ENCODE peak calls at places on chromosome 13, in seven cellular contexts. F is GM23338, M is adrenal gland, C is left ventricle myocardium inferior, A is uterus, D is body of pancreas, R is fibroblast of mammary gland. I is an unnamed sample.

GRCh38 chr13:113548778-113549621 is 35.6 kb upstream of the TFDP1 start:
- DNase-seq in F (no peak), C (no peak), D (peak; percentile 7), R (no peak), M (peak; percentile 66), A (no peak), I (peak; percentile 83)

GRCh38 chr13:33184530-33184929 is 101.0 kb downstream of the STARD13 start:
- DNase-seq in A (no peak), D (no peak), M (no peak), R (no peak), F (no peak), C (no peak), I (no peak)

GRCh38 chr13:46100191-46100877 is 4.5 kb downstream of the CPB2 start:
- DNase-seq in A (no peak), C (no peak), M (no peak), D (no peak), F (no peak), R (peak; percentile 20), I (no peak)

GRCh38 chr13:79880820-79881219 is 399.9 kb downstream of the NDFIP2 start:
- DNase-seq in M (no peak), F (no peak), A (no peak), D (no peak), C (no peak), R (no peak), I (no peak)

GRCh38 chr13:27919934-27920676 is at the start of gene PDX1:
- DNase-seq in R (no peak), A (no peak), F (peak; percentile 83), C (peak; percentile 27), D (peak; percentile 89), M (no peak), I (peak; percentile 38)

GRCh38 chr13:92677571-92677970 is 549.0 kb upstream of the GPC6 start:
- DNase-seq in F (peak; percentile 16), M (no peak), D (no peak), A (no peak), C (no peak), R (no peak), I (no peak)

GRCh38 chr13:106981050-106981449 is 413.1 kb upstream of the ARGLU1 start:
- DNase-seq in M (no peak), D (no peak), A (no peak), R (no peak), C (no peak), F (no peak), I (no peak)

GRCh38 chr13:38452656-38453055 is 103.0 kb downstream of the UFM1 start:
- DNase-seq in C (no peak), D (no peak), M (no peak), A (no peak), R (no peak), F (no peak), I (no peak)

GRCh38 chr13:27921961-27922910 is 2.4 kb downstream of the PDX1 start:
- DNase-seq in F (peak; percentile 54), A (no peak), C (no peak), M (no peak), R (no peak), D (no peak), I (no peak)

GRCh38 chr13:50227356-50227755 is 212.1 kb downstream of the KCNRG start:
- DNase-seq in C (no peak), D (no peak), M (no peak), F (no peak), A (no peak), R (no peak), I (no peak)

GRCh38 chr13:34044041-34044440 is 226.1 kb downstream of the RFC3 start:
- DNase-seq in A (no peak), R (no peak), M (no peak), D (no peak), C (no peak), F (no peak), I (no peak)

GRCh38 chr13:89763011-89763410 is 1584.5 kb upstream of the MIR17HG start:
- DNase-seq in C (no peak), D (no peak), F (no peak), R (no peak), M (no peak), A (no peak), I (no peak)

GRCh38 chr13:98657506-98658085 is 80.7 kb upstream of the STK24 start:
- DNase-seq in C (no peak), F (no peak), D (no peak), M (no peak), R (peak; percentile 36), A (no peak), I (no peak)

GRCh38 chr13:40146586-40147240 is 491.3 kb downstream of the COG6 start:
- DNase-seq in C (no peak), A (no peak), R (no peak), D (no peak), M (no peak), F (no peak), I (no peak)

GRCh38 chr13:48580185-48580803 is 47.4 kb upstream of the RCBTB2 start:
- DNase-seq in M (peak; percentile 94), F (peak; percentile 84), R (peak; percentile 71), A (peak; percentile 84), C (peak; percentile 60), D (peak; percentile 83), I (peak; percentile 71)

DNA sequence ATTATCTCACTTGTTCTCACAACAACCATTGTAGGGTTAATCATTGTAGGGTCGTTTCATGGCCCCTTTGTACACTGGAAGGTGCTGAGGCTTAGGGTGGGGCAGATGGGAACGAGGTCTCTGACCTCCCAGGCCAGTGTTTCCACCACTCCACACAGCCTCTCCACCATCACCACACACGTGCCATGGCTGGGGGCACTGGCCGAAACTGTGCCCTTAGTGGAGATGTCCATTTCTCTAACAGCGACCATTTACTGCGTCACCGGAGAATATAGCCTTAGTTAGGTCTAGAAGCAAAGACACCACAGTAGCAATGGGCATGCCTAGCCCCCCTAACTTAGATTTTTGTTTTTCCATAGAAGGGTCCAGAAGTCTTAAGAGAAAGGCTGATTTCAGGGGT is 36.5 kb downstream of the COL4A1 start:
- DNase-seq in M (no peak), A (peak; percentile 9), F (no peak), C (no peak), R (no peak), D (peak; percentile 2), I (no peak)
- H3K4me3 ChIP-seq in M (no peak overlapping the region), A (no peak overlapping the region), F (no peak overlapping the region), C (no peak overlapping the region), R (no peak overlapping the region), D (no peak overlapping the region), I (no peak overlapping the region)

DNA sequence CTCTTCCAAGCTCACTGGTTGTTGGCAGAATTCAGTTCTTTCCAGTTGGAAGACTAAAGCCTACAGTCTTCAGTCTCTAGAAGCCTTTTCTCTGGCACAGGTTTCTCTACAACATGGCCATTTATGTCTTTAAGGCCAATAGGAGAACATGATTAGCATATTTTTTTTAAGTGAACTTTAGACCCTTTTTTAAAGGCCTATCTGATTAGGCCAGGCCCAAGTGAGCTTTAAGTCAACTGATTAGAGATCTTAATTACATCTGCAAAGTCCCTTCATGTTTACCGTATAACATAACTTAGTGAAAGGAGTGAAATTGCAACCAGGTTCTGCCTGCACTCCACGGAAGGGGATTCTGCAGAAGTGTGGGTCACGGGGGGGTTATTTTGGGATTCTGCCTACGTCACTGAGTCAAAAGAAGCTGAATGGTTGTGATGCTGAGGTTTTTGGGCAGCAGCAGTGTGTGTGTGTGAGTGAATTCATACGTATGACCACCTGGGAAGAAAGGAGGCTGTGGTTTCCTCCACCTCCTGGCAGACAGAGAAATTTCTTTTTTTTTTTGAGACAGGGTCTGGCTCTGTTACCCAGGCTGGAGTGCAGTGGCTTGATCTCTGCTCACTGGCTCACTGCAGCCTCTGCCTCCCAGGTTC is 31.7 kb downstream of the ALOX5AP start:
- DNase-seq in M (no peak), F (no peak), D (no peak), C (no peak), R (no peak), A (no peak), I (no peak)
- TF ChIP-seq CTCF in M (no peak), F (no peak), D (no peak), C (no peak), R (no peak), A (no peak), I (no peak)

DNA sequence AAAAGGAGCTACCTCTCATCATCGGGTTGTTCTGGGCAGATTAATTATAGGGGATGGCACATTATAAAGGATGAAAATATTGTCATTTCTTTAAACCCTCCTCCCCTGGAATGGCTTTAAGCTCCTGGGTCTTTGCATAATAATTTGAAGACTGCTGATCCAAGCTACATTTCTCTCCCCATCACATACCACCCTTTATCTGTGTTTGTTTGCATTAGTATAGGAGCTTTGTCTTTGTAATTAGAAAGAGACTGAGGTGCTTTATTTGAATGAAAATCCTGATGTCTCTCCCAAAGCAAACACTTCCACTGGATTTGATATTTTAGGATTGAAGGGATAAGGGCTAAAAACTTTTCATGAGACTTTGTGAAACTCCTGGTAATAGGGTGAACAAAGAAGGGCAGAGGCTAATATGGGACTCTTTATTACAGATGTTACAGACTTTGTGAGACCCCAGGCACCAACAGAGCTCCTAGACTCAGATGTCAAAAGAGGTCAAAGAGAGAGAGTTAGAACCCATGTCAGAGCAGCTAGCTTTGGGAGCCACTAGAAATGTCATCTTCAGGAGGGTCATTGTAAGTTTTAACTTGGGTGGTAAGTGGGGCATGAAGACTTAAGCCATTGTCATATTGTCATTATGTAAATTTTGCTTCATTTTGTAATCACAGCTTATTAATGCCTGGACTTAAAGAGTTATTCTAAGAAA is 75.3 kb upstream of the RXFP2 start:
- DNase-seq in R (no peak), F (peak; percentile 82), M (no peak), A (no peak), C (no peak), D (no peak), I (no peak)
- H3K4me3 ChIP-seq in R (no peak overlapping the region), F (peak overlapping the region; percentile 19), M (no peak overlapping the region), A (no peak overlapping the region), C (no peak overlapping the region), D (no peak overlapping the region), I (no peak overlapping the region)

DNA sequence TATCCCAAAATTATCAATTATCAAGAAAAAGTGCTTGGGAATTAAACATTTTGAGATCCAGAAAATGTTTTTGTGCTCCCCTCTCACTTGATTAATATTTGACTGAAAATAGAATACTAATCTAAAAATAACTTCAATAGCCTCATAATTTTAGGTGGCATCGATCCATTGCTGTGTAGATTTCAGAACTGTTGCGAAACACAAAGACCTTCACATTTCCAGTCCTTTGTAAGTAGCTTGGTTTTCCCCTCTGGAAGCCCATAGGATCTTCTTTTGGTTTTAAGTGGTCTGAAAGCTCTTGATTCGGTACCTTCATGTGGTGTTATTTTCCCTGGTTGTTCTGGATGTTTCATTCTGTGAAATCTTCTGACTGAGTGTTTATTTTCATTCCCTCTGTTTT is 176.5 kb downstream of the NUFIP1 start:
- DNase-seq in D (no peak), A (no peak), R (peak; percentile 28), C (no peak), F (no peak), M (no peak), I (no peak)
- TF ChIP-seq CTCF in D (no peak), A (no peak), R (no peak), C (no peak), F (no peak), M (no peak), I (no peak)

I was measured in BE2C.